ENCODE peak calls at places on chromosomes 5 and 9, in ten cellular contexts. A is GM10248; U is activated T-cell treated with anti-CD3 and anti-CD28 coated beads, Interleukin-2, amount 50 U/mL, for 48 hours; N is left lung; E is RPMI7951; F is stimulated activated CD4-positive, alpha-beta T cell treated with anti-CD3 and anti-CD28 coated beads, Interleukin-15, amount 100 ng/mL, for 1 hour; P is CD4-positive, alpha-beta T cell; Z is effector memory CD8-positive, alpha-beta T cell; T is activated CD4-positive, alpha-beta T cell treated with anti-CD3 and anti-CD28 coated beads for 24 hours; O is AG08396. K is an unnamed sample.

GRCh38 chr5:107814183-107814582 is 143.4 kb upstream of the EFNA5 start:
- DNase-seq in E (no peak), A (no peak), O (no peak), Z (no peak), P (no peak), N (no peak), U (no peak), T (no peak), F (no peak), K (no peak)

GRCh38 chr5:173051746-173052145 is 4.4 kb upstream of the CREBRF start:
- DNase-seq in Z (no peak), P (no peak), N (no peak), E (no peak), O (peak), T (no peak), U (no peak), A (no peak), F (no peak), K (no peak)

GRCh38 chr9:120477534-120478001 is 102.4 kb downstream of the CDK5RAP2 start:
- DNase-seq in P (no peak), T (peak), U (peak), O (peak), N (no peak), Z (peak), A (peak), E (peak), F (peak), K (peak)

GRCh38 chr5:14223372-14223771 is 80.2 kb downstream of the TRIO start:
- DNase-seq in F (no peak), P (no peak), Z (no peak), U (no peak), N (no peak), T (no peak), E (no peak), O (no peak), A (no peak), K (no peak)

GRCh38 chr9:113597390-113598241 is 134.1 kb downstream of the RGS3 start:
- DNase-seq in A (no peak), N (peak), F (no peak), T (no peak), O (no peak), U (no peak), Z (no peak), E (peak), P (no peak), K (no peak)

GRCh38 chr5:80339116-80339515 is 19.3 kb downstream of the SPZ1 start:
- DNase-seq in Z (no peak), U (no peak), O (no peak), T (no peak), E (no peak), F (no peak), A (no peak), N (no peak), P (no peak), K (no peak)

GRCh38 chr9:36765468-36766341 is 193.0 kb downstream of the MELK start:
- DNase-seq in P (peak), U (peak), T (peak), A (peak), F (peak), N (peak), O (peak), E (peak), Z (peak), K (peak)

GRCh38 chr5:9698125-9698848 is 68.1 kb upstream of the TAS2R1 start:
- DNase-seq in P (no peak), U (no peak), Z (no peak), T (no peak), N (no peak), A (no peak), F (no peak), O (peak), E (no peak), K (no peak)

GRCh38 chr5:1654786-1655495 is 131.2 kb upstream of the LPCAT1 start:
- DNase-seq in Z (no peak), A (no peak), U (peak), E (no peak), T (no peak), O (no peak), P (no peak), N (peak), F (no peak), K (no peak)

GRCh38 chr9:121839726-121840500 is 188.5 kb downstream of the DAB2IP start:
- DNase-seq in P (no peak), O (no peak), F (no peak), A (peak), Z (no peak), N (no peak), T (no peak), U (no peak), E (no peak), K (no peak)

GRCh38 chr9:714675-715074 is 126.8 kb upstream of the DMRT1 start:
- DNase-seq in O (no peak), T (no peak), E (no peak), Z (no peak), N (no peak), U (no peak), P (no peak), F (no peak), A (no peak), K (no peak)

GRCh38 chr9:130780865-130781504 is 54.1 kb upstream of the ABL1 start:
- DNase-seq in T (no peak), N (no peak), E (peak), O (peak), P (no peak), U (no peak), Z (no peak), F (no peak), A (no peak), K (no peak)

GRCh38 chr5:125720745-125721144 is 702.5 kb upstream of the GRAMD2B start:
- DNase-seq in A (no peak), P (no peak), F (no peak), T (no peak), Z (no peak), U (no peak), E (no peak), O (no peak), N (no peak), K (no peak)

GRCh38 chr9:75658301-75658919 is 232.1 kb upstream of the PCSK5 start:
- DNase-seq in A (no peak), E (no peak), N (no peak), O (peak), Z (no peak), F (no peak), T (no peak), P (no peak), U (no peak), K (no peak)

GRCh38 chr9:77488439-77489126 is 159.5 kb downstream of the GNA14 start:
- DNase-seq in U (no peak), N (no peak), P (no peak), T (no peak), E (no peak), F (no peak), A (no peak), Z (no peak), O (peak), K (no peak)

GRCh38 chr9:97372580-97372979 is 39.3 kb upstream of the TDRD7 start:
- DNase-seq in N (no peak), E (no peak), P (no peak), O (no peak), F (no peak), Z (no peak), T (no peak), U (no peak), A (no peak), K (no peak)

GRCh38 chr5:139178948-139179347 is 19.2 kb downstream of the SIL1 start:
- DNase-seq in Z (no peak), T (no peak), P (no peak), A (no peak), U (no peak), E (peak), N (no peak), O (no peak), F (no peak), K (no peak)

GRCh38 chr9:104927912-104928740 is at the start of gene ABCA1:
- DNase-seq in N (peak), U (peak), Z (peak), F (peak), E (peak), T (peak), O (peak), P (peak), A (peak), K (no peak)

GRCh38 chr5:150598821-150599273 is 41.6 kb upstream of the SYNPO start:
- DNase-seq in E (no peak), N (no peak), F (no peak), U (no peak), O (no peak), Z (no peak), P (no peak), A (no peak), T (no peak), K (no peak)

GRCh38 chr9:35269919-35270318 is 108.1 kb downstream of the UNC13B start:
- DNase-seq in P (no peak), O (no peak), F (no peak), E (no peak), U (no peak), Z (no peak), A (no peak), N (no peak), T (no peak), K (no peak)

GRCh38 chr5:177310332-177310731 is 1.4 kb downstream of the MXD3 start:
- DNase-seq in Z (no peak), E (no peak), O (no peak), T (no peak), N (no peak), F (no peak), P (no peak), U (no peak), A (no peak), K (no peak)

K was measured in H1.